ENCODE peak calls at places on chromosomes 5 and 9, in five cellular contexts. One of them, this sample, is unnamed.

GRCh38 chr5:74341221-74341620 is 299.3 kb downstream of the ENC1 start:
- DNase-seq in pancreas: no peak
- DNase-seq in cardiac muscle cell: no peak
- DNase-seq in CD8-positive, alpha-beta T cell: no peak
- DNase-seq in foreskin fibroblast: no peak
- DNase-seq in this sample: no peak

GRCh38 chr5:34735436-34736426 is 79.6 kb downstream of the RAI14 start:
- DNase-seq in pancreas: no peak
- DNase-seq in cardiac muscle cell: no peak
- DNase-seq in CD8-positive, alpha-beta T cell: no peak
- DNase-seq in foreskin fibroblast: no peak
- DNase-seq in this sample: no peak

GRCh38 chr5:65907138-65907537 is 19.2 kb upstream of the ERBIN start:
- DNase-seq in pancreas: no peak
- DNase-seq in cardiac muscle cell: no peak
- DNase-seq in CD8-positive, alpha-beta T cell: no peak
- DNase-seq in foreskin fibroblast: peak
- DNase-seq in this sample: no peak

GRCh38 chr9:68643901-68644809 is 60.9 kb upstream of the PIP5K1B start:
- DNase-seq in pancreas: no peak
- DNase-seq in cardiac muscle cell: no peak
- DNase-seq in CD8-positive, alpha-beta T cell: no peak
- DNase-seq in foreskin fibroblast: no peak
- DNase-seq in this sample: peak

GRCh38 chr5:91033370-91033769 is 349.7 kb downstream of the ARRDC3 start:
- DNase-seq in pancreas: no peak
- DNase-seq in cardiac muscle cell: no peak
- DNase-seq in CD8-positive, alpha-beta T cell: no peak
- DNase-seq in foreskin fibroblast: no peak
- DNase-seq in this sample: no peak

GRCh38 chr5:55421074-55421529 is 113.3 kb downstream of the MTREX start:
- DNase-seq in pancreas: no peak
- DNase-seq in cardiac muscle cell: no peak
- DNase-seq in CD8-positive, alpha-beta T cell: no peak
- DNase-seq in foreskin fibroblast: peak
- DNase-seq in this sample: peak

GRCh38 chr9:95206143-95206542 is 111.4 kb downstream of the FANCC start:
- DNase-seq in pancreas: no peak
- DNase-seq in cardiac muscle cell: no peak
- DNase-seq in CD8-positive, alpha-beta T cell: no peak
- DNase-seq in foreskin fibroblast: peak
- DNase-seq in this sample: no peak

GRCh38 chr9:116626762-116627161 is 60.3 kb upstream of the TRIM32 start:
- DNase-seq in pancreas: no peak
- DNase-seq in cardiac muscle cell: no peak
- DNase-seq in CD8-positive, alpha-beta T cell: no peak
- DNase-seq in foreskin fibroblast: no peak
- DNase-seq in this sample: no peak

GRCh38 chr5:134649163-134649916 is 755 bp downstream of the SEC24A start:
- DNase-seq in pancreas: peak
- DNase-seq in cardiac muscle cell: no peak
- DNase-seq in CD8-positive, alpha-beta T cell: no peak
- DNase-seq in foreskin fibroblast: peak
- DNase-seq in this sample: peak

GRCh38 chr9:113363336-113363735 is 13.4 kb downstream of the HDHD3 start:
- DNase-seq in pancreas: no peak
- DNase-seq in cardiac muscle cell: no peak
- DNase-seq in CD8-positive, alpha-beta T cell: no peak
- DNase-seq in foreskin fibroblast: no peak
- DNase-seq in this sample: no peak

GRCh38 chr5:43208658-43209057 is 16.6 kb downstream of the NIM1K start:
- DNase-seq in pancreas: no peak
- DNase-seq in cardiac muscle cell: no peak
- DNase-seq in CD8-positive, alpha-beta T cell: no peak
- DNase-seq in foreskin fibroblast: no peak
- DNase-seq in this sample: no peak

GRCh38 chr9:125074976-125075375 is 68.4 kb downstream of the SCAI start:
- DNase-seq in pancreas: no peak
- DNase-seq in cardiac muscle cell: no peak
- DNase-seq in CD8-positive, alpha-beta T cell: no peak
- DNase-seq in foreskin fibroblast: peak
- DNase-seq in this sample: no peak

GRCh38 chr5:58462623-58463230 is 2.8 kb upstream of the PLK2 start:
- DNase-seq in pancreas: peak
- DNase-seq in cardiac muscle cell: peak
- DNase-seq in CD8-positive, alpha-beta T cell: peak
- DNase-seq in foreskin fibroblast: peak
- DNase-seq in this sample: peak

GRCh38 chr9:130137081-130137869 is 34.9 kb upstream of the NCS1 start:
- DNase-seq in pancreas: no peak
- DNase-seq in cardiac muscle cell: no peak
- DNase-seq in CD8-positive, alpha-beta T cell: no peak
- DNase-seq in foreskin fibroblast: no peak
- DNase-seq in this sample: no peak

GRCh38 chr5:141632650-141633049 is 4.0 kb downstream of the HDAC3 start:
- DNase-seq in pancreas: no peak
- DNase-seq in cardiac muscle cell: no peak
- DNase-seq in CD8-positive, alpha-beta T cell: no peak
- DNase-seq in foreskin fibroblast: no peak
- DNase-seq in this sample: no peak

GRCh38 chr5:154840435-154841272 is 9.7 kb downstream of the FAXDC2 start:
- DNase-seq in pancreas: no peak
- DNase-seq in cardiac muscle cell: peak
- DNase-seq in CD8-positive, alpha-beta T cell: no peak
- DNase-seq in foreskin fibroblast: no peak
- DNase-seq in this sample: no peak

GRCh38 chr5:111379391-111379816 is 132.9 kb downstream of the STARD4 start:
- DNase-seq in pancreas: no peak
- DNase-seq in cardiac muscle cell: no peak
- DNase-seq in CD8-positive, alpha-beta T cell: no peak
- DNase-seq in foreskin fibroblast: no peak
- DNase-seq in this sample: no peak

GRCh38 chr9:109509625-109510024 is 11.5 kb upstream of the PTPN3 start:
- DNase-seq in pancreas: no peak
- DNase-seq in cardiac muscle cell: no peak
- DNase-seq in CD8-positive, alpha-beta T cell: no peak
- DNase-seq in foreskin fibroblast: no peak
- DNase-seq in this sample: no peak

GRCh38 chr9:71812385-71812784 is 44.1 kb upstream of the CEMIP2 start:
- DNase-seq in pancreas: no peak
- DNase-seq in cardiac muscle cell: no peak
- DNase-seq in CD8-positive, alpha-beta T cell: no peak
- DNase-seq in foreskin fibroblast: peak
- DNase-seq in this sample: no peak

GRCh38 chr5:84088996-84089395 is 295.7 kb downstream of the EDIL3 start:
- DNase-seq in pancreas: no peak
- DNase-seq in cardiac muscle cell: no peak
- DNase-seq in CD8-positive, alpha-beta T cell: no peak
- DNase-seq in foreskin fibroblast: peak
- DNase-seq in this sample: peak
- TF ChIP-seq CTCF in pancreas: no peak
- TF ChIP-seq CTCF in cardiac muscle cell: peak
- TF ChIP-seq CTCF in CD8-positive, alpha-beta T cell: no peak
- TF ChIP-seq CTCF in foreskin fibroblast: no peak
- TF ChIP-seq CTCF in this sample: peak

GRCh38 chr5:151002250-151002649 is 18.1 kb upstream of the GPX3 start:
- DNase-seq in pancreas: no peak
- DNase-seq in cardiac muscle cell: peak
- DNase-seq in CD8-positive, alpha-beta T cell: no peak
- DNase-seq in foreskin fibroblast: peak
- DNase-seq in this sample: no peak
- TF ChIP-seq CTCF in pancreas: peak
- TF ChIP-seq CTCF in cardiac muscle cell: peak
- TF ChIP-seq CTCF in CD8-positive, alpha-beta T cell: no peak
- TF ChIP-seq CTCF in foreskin fibroblast: peak
- TF ChIP-seq CTCF in this sample: peak

GRCh38 chr9:10232352-10232930 is 380.4 kb downstream of the PTPRD start:
- DNase-seq in pancreas: no peak
- DNase-seq in cardiac muscle cell: no peak
- DNase-seq in CD8-positive, alpha-beta T cell: no peak
- DNase-seq in foreskin fibroblast: no peak
- DNase-seq in this sample: no peak
- TF ChIP-seq CTCF in pancreas: no peak
- TF ChIP-seq CTCF in cardiac muscle cell: peak
- TF ChIP-seq CTCF in CD8-positive, alpha-beta T cell: no peak
- TF ChIP-seq CTCF in foreskin fibroblast: no peak
- TF ChIP-seq CTCF in this sample: no peak

GRCh38 chr5:115551415-115551814 is 6.8 kb upstream of the FEM1C start:
- DNase-seq in pancreas: no peak
- DNase-seq in cardiac muscle cell: no peak
- DNase-seq in CD8-positive, alpha-beta T cell: no peak
- DNase-seq in foreskin fibroblast: peak
- DNase-seq in this sample: peak

GRCh38 chr5:115553082-115553481 is 8.5 kb upstream of the FEM1C start:
- DNase-seq in pancreas: no peak
- DNase-seq in cardiac muscle cell: no peak
- DNase-seq in CD8-positive, alpha-beta T cell: no peak
- DNase-seq in foreskin fibroblast: peak
- DNase-seq in this sample: no peak

GRCh38 chr5:115545065-115545882 is 699 bp upstream of the FEM1C start:
- DNase-seq in pancreas: no peak
- DNase-seq in cardiac muscle cell: no peak
- DNase-seq in CD8-positive, alpha-beta T cell: no peak
- DNase-seq in foreskin fibroblast: no peak
- DNase-seq in this sample: no peak

GRCh38 chr5:115548683-115549082 is 4.1 kb upstream of the FEM1C start:
- DNase-seq in pancreas: no peak
- DNase-seq in cardiac muscle cell: no peak
- DNase-seq in CD8-positive, alpha-beta T cell: no peak
- DNase-seq in foreskin fibroblast: no peak
- DNase-seq in this sample: no peak

GRCh38 chr5:115549154-115549553 is 4.6 kb upstream of the FEM1C start:
- DNase-seq in pancreas: no peak
- DNase-seq in cardiac muscle cell: no peak
- DNase-seq in CD8-positive, alpha-beta T cell: no peak
- DNase-seq in foreskin fibroblast: peak
- DNase-seq in this sample: peak
- TF ChIP-seq CTCF in pancreas: no peak
- TF ChIP-seq CTCF in cardiac muscle cell: peak
- TF ChIP-seq CTCF in CD8-positive, alpha-beta T cell: no peak
- TF ChIP-seq CTCF in foreskin fibroblast: no peak
- TF ChIP-seq CTCF in this sample: peak

DNA sequence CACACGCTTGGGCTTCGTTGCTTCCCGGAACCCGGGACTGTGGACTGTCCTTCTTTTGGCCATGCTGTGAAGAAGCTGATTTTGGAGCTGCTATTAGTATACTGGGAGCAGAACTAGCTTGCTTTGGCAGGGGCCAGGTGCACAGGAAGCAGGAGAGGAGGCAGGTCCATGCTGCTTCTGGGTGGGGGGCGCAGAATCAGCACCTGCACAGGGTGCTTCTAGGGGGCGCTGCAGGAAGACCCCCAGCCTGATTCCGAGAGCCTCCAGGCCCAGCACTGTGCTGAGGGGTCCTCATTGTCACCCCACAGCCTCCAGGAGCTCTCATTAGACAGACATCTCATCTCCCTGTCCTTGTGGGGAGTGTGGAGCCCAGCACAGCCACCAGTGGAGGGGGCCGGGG is 252.6 kb upstream of the IRX4 start:
- DNase-seq in pancreas: no peak
- DNase-seq in cardiac muscle cell: no peak
- DNase-seq in CD8-positive, alpha-beta T cell: no peak
- DNase-seq in foreskin fibroblast: no peak
- DNase-seq in this sample: no peak
- TF ChIP-seq CTCF in pancreas: no peak
- TF ChIP-seq CTCF in cardiac muscle cell: no peak
- TF ChIP-seq CTCF in CD8-positive, alpha-beta T cell: no peak
- TF ChIP-seq CTCF in foreskin fibroblast: no peak
- TF ChIP-seq CTCF in this sample: no peak

GRCh38 chr9:98907055-98907454 is 36.7 kb upstream of the COL15A1 start:
- DNase-seq in pancreas: no peak
- DNase-seq in cardiac muscle cell: no peak
- DNase-seq in CD8-positive, alpha-beta T cell: no peak
- DNase-seq in foreskin fibroblast: no peak
- DNase-seq in this sample: no peak
- TF ChIP-seq CTCF in pancreas: no peak
- TF ChIP-seq CTCF in cardiac muscle cell: no peak
- TF ChIP-seq CTCF in CD8-positive, alpha-beta T cell: no peak
- TF ChIP-seq CTCF in foreskin fibroblast: no peak
- TF ChIP-seq CTCF in this sample: no peak

GRCh38 chr5:150155258-150156032 is at the start of gene PDGFRB:
- DNase-seq in pancreas: peak
- DNase-seq in cardiac muscle cell: peak
- DNase-seq in CD8-positive, alpha-beta T cell: peak
- DNase-seq in foreskin fibroblast: peak
- DNase-seq in this sample: peak

GRCh38 chr5:150152636-150153462 is 2.8 kb downstream of the PDGFRB start:
- DNase-seq in pancreas: no peak
- DNase-seq in cardiac muscle cell: no peak
- DNase-seq in CD8-positive, alpha-beta T cell: no peak
- DNase-seq in foreskin fibroblast: peak
- DNase-seq in this sample: no peak

GRCh38 chr5:150154618-150155134 is 969 bp downstream of the PDGFRB start:
- DNase-seq in pancreas: no peak
- DNase-seq in cardiac muscle cell: no peak
- DNase-seq in CD8-positive, alpha-beta T cell: no peak
- DNase-seq in foreskin fibroblast: peak
- DNase-seq in this sample: no peak

GRCh38 chr5:150153483-150153882 is 2.2 kb downstream of the PDGFRB start:
- DNase-seq in pancreas: no peak
- DNase-seq in cardiac muscle cell: no peak
- DNase-seq in CD8-positive, alpha-beta T cell: no peak
- DNase-seq in foreskin fibroblast: no peak
- DNase-seq in this sample: no peak

GRCh38 chr5:150153957-150154617 is 1.6 kb downstream of the PDGFRB start:
- DNase-seq in pancreas: no peak
- DNase-seq in cardiac muscle cell: no peak
- DNase-seq in CD8-positive, alpha-beta T cell: no peak
- DNase-seq in foreskin fibroblast: peak
- DNase-seq in this sample: peak
- TF ChIP-seq CTCF in pancreas: no peak
- TF ChIP-seq CTCF in cardiac muscle cell: no peak
- TF ChIP-seq CTCF in CD8-positive, alpha-beta T cell: no peak
- TF ChIP-seq CTCF in foreskin fibroblast: no peak
- TF ChIP-seq CTCF in this sample: no peak

GRCh38 chr9:5073701-5074100 is 88.6 kb downstream of the JAK2 start:
- DNase-seq in pancreas: no peak
- DNase-seq in cardiac muscle cell: no peak
- DNase-seq in CD8-positive, alpha-beta T cell: no peak
- DNase-seq in foreskin fibroblast: peak
- DNase-seq in this sample: peak
- TF ChIP-seq CTCF in pancreas: no peak
- TF ChIP-seq CTCF in cardiac muscle cell: no peak
- TF ChIP-seq CTCF in CD8-positive, alpha-beta T cell: no peak
- TF ChIP-seq CTCF in foreskin fibroblast: no peak
- TF ChIP-seq CTCF in this sample: peak

This sample was measured in GM12865.